ENCODE peak calls at places on chromosomes 16 and 17, in ten cellular contexts. One of them, this sample, is unnamed.

GRCh38 chr16:6193718-6194117 is 1096.1 kb upstream of the EEF2KMT start:
- DNase-seq in M059J: peak
- DNase-seq in KBM-7: no peak
- DNase-seq in HCT116: no peak
- DNase-seq in GF-D8: no peak
- DNase-seq in GM12892: no peak
- DNase-seq in cardiac fibroblast: peak
- DNase-seq in T-helper 22 cell: no peak
- DNase-seq in mammary epithelial cell: peak
- DNase-seq in fibroblast of pulmonary artery: peak
- DNase-seq in this sample: peak

GRCh38 chr17:75619506-75620431 is 13.5 kb upstream of the SMIM5 start:
- DNase-seq in cardiac fibroblast: peak
- DNase-seq in GM12892: peak
- DNase-seq in GF-D8: no peak
- DNase-seq in T-helper 22 cell: no peak
- DNase-seq in HCT116: no peak
- DNase-seq in M059J: peak
- DNase-seq in mammary epithelial cell: no peak
- DNase-seq in KBM-7: peak
- DNase-seq in fibroblast of pulmonary artery: peak
- DNase-seq in this sample: peak

GRCh38 chr17:44707755-44708400 is 587 bp upstream of the DBF4B start:
- DNase-seq in HCT116: no peak
- DNase-seq in cardiac fibroblast: peak
- DNase-seq in fibroblast of pulmonary artery: no peak
- DNase-seq in T-helper 22 cell: no peak
- DNase-seq in KBM-7: no peak
- DNase-seq in mammary epithelial cell: no peak
- DNase-seq in M059J: no peak
- DNase-seq in GM12892: no peak
- DNase-seq in GF-D8: no peak
- DNase-seq in this sample: no peak

GRCh38 chr16:77057161-77057736 is 133.7 kb upstream of the MON1B start:
- DNase-seq in GF-D8: no peak
- DNase-seq in T-helper 22 cell: no peak
- DNase-seq in fibroblast of pulmonary artery: no peak
- DNase-seq in mammary epithelial cell: peak
- DNase-seq in GM12892: no peak
- DNase-seq in HCT116: no peak
- DNase-seq in cardiac fibroblast: no peak
- DNase-seq in M059J: no peak
- DNase-seq in KBM-7: no peak
- DNase-seq in this sample: no peak

GRCh38 chr16:85416267-85417109 is 196.6 kb upstream of the GSE1 start:
- DNase-seq in T-helper 22 cell: peak
- DNase-seq in cardiac fibroblast: peak
- DNase-seq in GF-D8: no peak
- DNase-seq in HCT116: peak
- DNase-seq in mammary epithelial cell: peak
- DNase-seq in M059J: peak
- DNase-seq in KBM-7: peak
- DNase-seq in GM12892: peak
- DNase-seq in fibroblast of pulmonary artery: peak
- DNase-seq in this sample: peak

GRCh38 chr17:64025732-64026294 is 5.4 kb upstream of the ICAM2 start:
- DNase-seq in fibroblast of pulmonary artery: peak
- DNase-seq in GM12892: peak
- DNase-seq in KBM-7: peak
- DNase-seq in GF-D8: peak
- DNase-seq in T-helper 22 cell: peak
- DNase-seq in mammary epithelial cell: peak
- DNase-seq in M059J: peak
- DNase-seq in HCT116: peak
- DNase-seq in cardiac fibroblast: peak
- DNase-seq in this sample: peak

GRCh38 chr17:10626378-10626777 is 30.7 kb downstream of the MYH3 start:
- DNase-seq in cardiac fibroblast: no peak
- DNase-seq in GF-D8: no peak
- DNase-seq in KBM-7: no peak
- DNase-seq in GM12892: no peak
- DNase-seq in mammary epithelial cell: no peak
- DNase-seq in T-helper 22 cell: no peak
- DNase-seq in HCT116: no peak
- DNase-seq in M059J: no peak
- DNase-seq in fibroblast of pulmonary artery: no peak
- DNase-seq in this sample: no peak

GRCh38 chr17:59367657-59368045 is 36.2 kb downstream of the YPEL2 start:
- DNase-seq in fibroblast of pulmonary artery: no peak
- DNase-seq in mammary epithelial cell: peak
- DNase-seq in GM12892: no peak
- DNase-seq in cardiac fibroblast: peak
- DNase-seq in M059J: peak
- DNase-seq in KBM-7: no peak
- DNase-seq in HCT116: peak
- DNase-seq in T-helper 22 cell: no peak
- DNase-seq in GF-D8: no peak
- DNase-seq in this sample: no peak

GRCh38 chr17:151886-152859 is 14.8 kb downstream of the SCGB1C2 start:
- DNase-seq in GM12892: no peak
- DNase-seq in cardiac fibroblast: peak
- DNase-seq in HCT116: no peak
- DNase-seq in KBM-7: no peak
- DNase-seq in GF-D8: no peak
- DNase-seq in T-helper 22 cell: no peak
- DNase-seq in M059J: peak
- DNase-seq in fibroblast of pulmonary artery: no peak
- DNase-seq in mammary epithelial cell: no peak
- DNase-seq in this sample: no peak

GRCh38 chr17:77391668-77392375 is 251.1 kb downstream of the SEC14L1 start:
- DNase-seq in T-helper 22 cell: no peak
- DNase-seq in GM12892: no peak
- DNase-seq in M059J: peak
- DNase-seq in cardiac fibroblast: peak
- DNase-seq in HCT116: no peak
- DNase-seq in fibroblast of pulmonary artery: peak
- DNase-seq in GF-D8: no peak
- DNase-seq in mammary epithelial cell: peak
- DNase-seq in KBM-7: peak
- DNase-seq in this sample: peak

GRCh38 chr17:37802712-37803416 is 58.0 kb upstream of the HNF1B start:
- DNase-seq in mammary epithelial cell: no peak
- DNase-seq in GM12892: no peak
- DNase-seq in T-helper 22 cell: no peak
- DNase-seq in HCT116: no peak
- DNase-seq in KBM-7: no peak
- DNase-seq in GF-D8: no peak
- DNase-seq in cardiac fibroblast: peak
- DNase-seq in M059J: peak
- DNase-seq in fibroblast of pulmonary artery: peak
- DNase-seq in this sample: peak

GRCh38 chr17:45812102-45812501 is 28.0 kb downstream of the CRHR1 start:
- DNase-seq in fibroblast of pulmonary artery: peak
- DNase-seq in cardiac fibroblast: peak
- DNase-seq in T-helper 22 cell: no peak
- DNase-seq in GM12892: no peak
- DNase-seq in KBM-7: peak
- DNase-seq in HCT116: peak
- DNase-seq in GF-D8: no peak
- DNase-seq in M059J: peak
- DNase-seq in mammary epithelial cell: peak
- DNase-seq in this sample: no peak

GRCh38 chr17:2233441-2233947 is 70.1 kb downstream of the SMG6 start:
- DNase-seq in mammary epithelial cell: no peak
- DNase-seq in cardiac fibroblast: peak
- DNase-seq in T-helper 22 cell: no peak
- DNase-seq in M059J: peak
- DNase-seq in fibroblast of pulmonary artery: peak
- DNase-seq in KBM-7: no peak
- DNase-seq in GM12892: no peak
- DNase-seq in GF-D8: no peak
- DNase-seq in HCT116: no peak
- DNase-seq in this sample: no peak

GRCh38 chr16:89491238-89491869 is 993 bp upstream of the ANKRD11 start:
- DNase-seq in T-helper 22 cell: no peak
- DNase-seq in M059J: peak
- DNase-seq in mammary epithelial cell: no peak
- DNase-seq in HCT116: no peak
- DNase-seq in fibroblast of pulmonary artery: peak
- DNase-seq in KBM-7: peak
- DNase-seq in cardiac fibroblast: peak
- DNase-seq in GM12892: no peak
- DNase-seq in GF-D8: peak
- DNase-seq in this sample: no peak

This sample was measured in NCI-H226.